ENCODE peak calls at places on chromosomes 3 and 15, in four cellular contexts. O, Y, N and K are unnamed samples.

GRCh38 chr3:4067893-4068292 is 235.3 kb upstream of the SETMAR start:
- DNase-seq in N (no peak), Y (no peak), O (no peak), K (no peak)

GRCh38 chr3:71536376-71536965 is 47.1 kb downstream of the FOXP1 start:
- DNase-seq in N (no peak), O (peak), Y (no peak), K (no peak)

GRCh38 chr3:141659821-141660597 is 78.1 kb upstream of the RNF7 start:
- DNase-seq in N (no peak), O (peak), Y (peak), K (no peak)

GRCh38 chr15:90291679-90292356 is 26.3 kb downstream of the NGRN start:
- DNase-seq in Y (no peak), N (peak), O (no peak), K (peak)

GRCh38 chr3:135896613-135897012 is 68.9 kb upstream of the PPP2R3A start:
- DNase-seq in N (no peak), O (peak), Y (no peak), K (no peak)

GRCh38 chr15:64092864-64093626 is 593 bp downstream of the CIAO2A start:
- DNase-seq in O (peak), Y (peak), N (no peak), K (peak)

GRCh38 chr3:100096866-100097265 is 17.4 kb downstream of the FILIP1L start:
- DNase-seq in O (no peak), Y (no peak), N (no peak), K (no peak)

GRCh38 chr3:128354788-128355548 is 111.7 kb downstream of the DNAJB8 start:
- DNase-seq in Y (no peak), O (no peak), N (no peak), K (no peak)

GRCh38 chr15:49323207-49323606 is 99.8 kb upstream of the FGF7 start:
- DNase-seq in O (no peak), N (no peak), Y (no peak), K (no peak)

GRCh38 chr3:30315452-30315851 is 290.9 kb upstream of the TGFBR2 start:
- DNase-seq in N (no peak), Y (no peak), O (peak), K (no peak)

GRCh38 chr15:59349715-59350420 is 22.8 kb downstream of the MYO1E start:
- DNase-seq in Y (no peak), N (no peak), O (peak), K (peak)

GRCh38 chr15:75659928-75660645 is 12.4 kb downstream of the SNX33 start:
- DNase-seq in O (peak), Y (no peak), N (no peak), K (no peak)

GRCh38 chr3:190673157-190673556 is 159.3 kb downstream of the IL1RAP start:
- DNase-seq in O (no peak), Y (no peak), N (no peak), K (no peak)

GRCh38 chr15:63476229-63476632 is 28.2 kb upstream of the USP3 start:
- DNase-seq in N (no peak), O (peak), Y (no peak), K (no peak)

GRCh38 chr3:174365796-174366195 is 493.3 kb upstream of the NAALADL2 start:
- DNase-seq in O (no peak), N (no peak), Y (no peak), K (no peak)

GRCh38 chr15:29289179-29289578 is 19.6 kb upstream of the NSMCE3 start:
- DNase-seq in N (no peak), Y (no peak), O (no peak), K (no peak)

GRCh38 chr15:90839187-90840071 is 29.0 kb upstream of the FURIN start:
- DNase-seq in O (no peak), Y (no peak), N (peak), K (peak)

GRCh38 chr3:61725851-61726333 is 164.5 kb downstream of the PTPRG start:
- DNase-seq in N (no peak), Y (no peak), O (peak), K (no peak)

GRCh38 chr15:83503595-83504364 is 56.6 kb downstream of the SH3GL3 start:
- DNase-seq in N (no peak), O (no peak), Y (no peak), K (no peak)

GRCh38 chr3:133527306-133527705 is 46.2 kb upstream of the CDV3 start:
- DNase-seq in O (peak), Y (no peak), N (no peak), K (no peak)

GRCh38 chr3:72058493-72059081 is 273.6 kb upstream of the PROK2 start:
- DNase-seq in Y (no peak), N (no peak), O (no peak), K (no peak)

GRCh38 chr15:65305776-65306175 is 1.3 kb downstream of the RNU5B-1 start:
- DNase-seq in O (no peak), Y (no peak), N (no peak), K (no peak)

GRCh38 chr3:68876112-68876713 is 56.1 kb downstream of the TAFA4 start:
- DNase-seq in O (peak), Y (peak), N (peak), K (peak)

GRCh38 chr15:92392966-92393286 is 755 bp upstream of the ST8SIA2 start:
- DNase-seq in N (no peak), O (no peak), Y (no peak), K (no peak)

GRCh38 chr15:82044373-82045178 is 1.2 kb downstream of the MEX3B start:
- DNase-seq in O (peak), N (peak), Y (peak), K (peak)

GRCh38 chr15:72237286-72238224 is 6.6 kb upstream of the PKM start:
- DNase-seq in O (peak), N (peak), Y (no peak), K (peak)

GRCh38 chr3:151166161-151166560 is 36.9 kb downstream of the GPR171 start:
- DNase-seq in Y (no peak), O (peak), N (no peak), K (no peak)

GRCh38 chr3:49535971-49536874 is 18.1 kb upstream of the BSN start:
- DNase-seq in N (no peak), O (peak), Y (no peak), K (no peak)

GRCh38 chr3:42499478-42499871 is 3.0 kb upstream of the VIPR1 start:
- DNase-seq in O (no peak), N (no peak), Y (no peak), K (no peak)

GRCh38 chr3:188510366-188510765 is 356.4 kb downstream of the LPP start:
- DNase-seq in O (peak), Y (no peak), N (no peak), K (no peak)

GRCh38 chr15:25170781-25171110 is 216.0 kb downstream of the SNRPN start:
- DNase-seq in N (no peak), Y (no peak), O (no peak), K (no peak)

GRCh38 chr3:142930510-142930909 is 33.0 kb downstream of the PAQR9 start:
- DNase-seq in O (peak), Y (no peak), N (no peak), K (no peak)
- TF ChIP-seq CTCF in O (no peak), Y (no peak), N (no peak), K (no peak)

DNA sequence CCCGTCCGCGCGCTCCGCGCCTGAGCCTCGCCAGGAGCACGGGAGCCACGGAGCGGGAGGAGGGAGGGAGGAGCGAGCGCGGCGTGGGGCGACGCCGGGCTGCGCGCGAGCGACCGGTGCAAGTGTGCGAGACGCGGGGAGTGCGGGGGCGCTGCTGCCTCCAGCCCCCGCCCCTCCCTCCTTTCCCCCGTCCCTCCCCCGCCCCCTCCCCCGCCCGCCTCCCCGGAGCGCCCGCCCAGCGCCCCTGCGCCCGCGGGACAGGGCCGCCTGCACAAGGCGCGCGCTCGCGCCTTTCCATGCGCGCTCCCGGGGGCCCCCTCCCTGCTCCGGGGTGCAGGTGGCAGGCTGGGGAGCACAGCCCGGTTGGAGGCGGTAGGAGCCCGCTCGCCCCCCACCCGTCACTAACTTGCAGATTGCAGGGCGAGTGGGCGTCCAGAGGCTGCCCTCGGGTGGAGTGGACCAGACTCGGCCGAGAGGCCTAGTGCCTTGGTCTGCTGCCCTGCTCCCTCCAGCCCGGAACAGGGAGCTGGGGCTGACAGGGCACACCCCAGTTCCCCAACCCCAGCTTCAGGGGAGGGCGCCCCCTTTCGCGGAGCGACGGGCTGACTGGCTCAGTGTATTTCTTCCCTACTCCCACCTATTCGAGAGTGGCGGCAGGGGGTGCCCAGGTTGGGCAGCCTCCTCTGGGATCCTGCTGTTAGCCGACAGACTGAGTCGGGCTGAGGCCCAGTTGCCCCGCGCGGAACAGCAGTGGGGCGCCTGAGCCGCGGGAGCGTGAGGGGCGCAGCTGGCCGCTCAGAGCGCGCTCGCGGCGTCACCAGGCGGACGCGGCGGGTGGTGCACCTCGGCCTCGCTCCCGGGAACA is at the start of gene WNT7A:
- DNase-seq in Y (peak), N (peak), O (peak), K (peak)
- TF ChIP-seq CTCF in Y (peak), N (peak), O (peak), K (peak)

DNA sequence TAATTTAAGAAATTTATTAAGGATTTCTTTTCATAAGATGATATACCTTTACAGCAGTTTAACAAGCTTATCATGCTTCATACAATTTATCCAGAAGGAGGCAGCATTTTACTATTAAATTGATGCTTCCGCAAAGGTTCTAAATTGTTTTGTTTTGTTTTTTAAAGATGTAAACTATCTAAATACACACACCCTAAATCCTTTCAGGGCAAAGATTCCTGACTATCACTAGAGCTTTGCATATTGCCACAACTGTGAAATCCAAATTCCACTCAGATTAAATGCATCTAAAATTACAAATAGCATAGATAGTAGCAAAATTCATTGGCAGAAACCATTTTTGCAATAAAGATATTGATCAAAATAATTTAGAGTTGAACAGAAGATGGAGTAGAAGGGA is 44.5 kb upstream of the CCNL1 start:
- DNase-seq in N (no peak), O (peak), Y (no peak), K (no peak)
- TF ChIP-seq CTCF in N (no peak), O (peak), Y (peak), K (peak)

GRCh38 chr3:52469001-52469400 is 13.6 kb downstream of the NISCH start:
- DNase-seq in Y (no peak), N (no peak), O (peak), K (no peak)

GRCh38 chr3:52470920-52471319 is 15.5 kb downstream of the NISCH start:
- DNase-seq in Y (no peak), N (no peak), O (no peak), K (no peak)

GRCh38 chr3:52473031-52473430 is 17.6 kb downstream of the NISCH start:
- DNase-seq in O (no peak), Y (no peak), N (no peak), K (no peak)

GRCh38 chr3:52472239-52472783 is 16.9 kb downstream of the NISCH start:
- DNase-seq in N (no peak), Y (no peak), O (no peak), K (no peak)

GRCh38 chr3:52471371-52472238 is 16.2 kb downstream of the NISCH start:
- DNase-seq in N (no peak), O (peak), Y (peak), K (peak)
- TF ChIP-seq CTCF in N (peak), O (peak), Y (peak), K (peak)

GRCh38 chr3:81352867-81353266 is 408.6 kb downstream of the GBE1 start:
- DNase-seq in Y (peak), O (peak), N (no peak), K (no peak)
- TF ChIP-seq CTCF in Y (no peak), O (no peak), N (peak), K (no peak)

GRCh38 chr3:7146529-7146928 is 285.6 kb downstream of the GRM7 start:
- DNase-seq in N (no peak), Y (no peak), O (no peak), K (no peak)

DNA sequence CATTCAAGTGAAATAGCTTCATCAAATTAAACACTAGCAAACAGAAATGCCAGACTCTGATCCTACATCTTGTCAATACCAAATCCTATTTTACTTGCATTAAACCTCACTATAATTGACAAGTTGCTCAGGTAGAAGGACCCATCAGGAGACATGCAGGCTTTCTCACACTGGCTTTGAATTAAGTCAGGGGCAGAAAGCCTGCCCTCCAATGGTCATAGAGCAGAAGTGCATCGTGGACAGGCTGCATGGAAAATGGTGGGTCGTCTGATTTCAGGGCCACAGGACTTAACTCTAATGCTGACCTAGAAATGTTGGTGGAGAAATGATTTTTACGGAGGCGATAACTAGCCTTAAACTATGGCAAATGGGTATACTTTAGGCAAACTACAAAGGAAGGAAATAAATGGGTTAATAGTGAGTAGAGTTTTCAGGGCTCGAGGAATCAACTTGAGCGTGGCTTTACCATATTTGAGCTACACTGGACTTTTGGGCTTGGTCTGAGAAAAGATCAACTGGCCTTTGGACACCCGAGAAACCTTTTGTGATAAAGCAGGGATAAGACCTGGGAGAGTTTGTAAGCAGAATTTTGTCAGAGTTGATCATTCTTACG is 283.9 kb downstream of the GRM7 start:
- DNase-seq in N (peak), O (no peak), Y (peak), K (peak)
- TF ChIP-seq CTCF in N (peak), O (no peak), Y (peak), K (peak)

GRCh38 chr3:57464011-57464410 is 80.1 kb downstream of the DNAH12 start:
- DNase-seq in N (no peak), O (no peak), Y (peak), K (no peak)

GRCh38 chr3:57464801-57465200 is 79.3 kb downstream of the DNAH12 start:
- DNase-seq in O (peak), Y (no peak), N (no peak), K (no peak)
- TF ChIP-seq CTCF in O (no peak), Y (no peak), N (no peak), K (no peak)

GRCh38 chr3:148366743-148367410 is 330.8 kb upstream of the AGTR1 start:
- DNase-seq in Y (no peak), O (peak), N (peak), K (no peak)
- TF ChIP-seq CTCF in Y (no peak), O (no peak), N (peak), K (no peak)

GRCh38 chr15:22243440-22244130 is 163.3 kb downstream of the OR4M2 start:
- DNase-seq in O (no peak), Y (no peak), N (no peak), K (no peak)
- TF ChIP-seq CTCF in O (no peak), Y (no peak), N (no peak), K (no peak)